ENCODE peak calls at places on chromosomes 16 and 17, in eight cellular contexts. One of them, this sample, is unnamed. For H3K4me1, the result is how much of the 10 kb centered on the place peaks cover.

GRCh38 chr17:36593651-36594316 is 2.1 kb downstream of the DHRS11 start:
- DNase-seq in stomach: no peak
- DNase-seq in transverse colon: peak
- DNase-seq in HepG2: no peak
- DNase-seq in tibial nerve: no peak
- DNase-seq in GM12878: no peak
- DNase-seq in A549: no peak
- DNase-seq in sigmoid colon: no peak
- DNase-seq in this sample: no peak

GRCh38 chr17:38451840-38452529 is 23.7 kb downstream of the ARHGAP23 start:
- DNase-seq in stomach: no peak
- DNase-seq in transverse colon: no peak
- DNase-seq in HepG2: no peak
- DNase-seq in tibial nerve: no peak
- DNase-seq in GM12878: no peak
- DNase-seq in A549: no peak
- DNase-seq in sigmoid colon: no peak
- DNase-seq in this sample: peak

GRCh38 chr16:70418274-70418992 is 20.5 kb downstream of the ST3GAL2 start:
- DNase-seq in stomach: no peak
- DNase-seq in transverse colon: no peak
- DNase-seq in HepG2: no peak
- DNase-seq in tibial nerve: no peak
- DNase-seq in GM12878: no peak
- DNase-seq in A549: no peak
- DNase-seq in sigmoid colon: no peak
- DNase-seq in this sample: no peak

GRCh38 chr17:59607817-59608403 is 11.8 kb upstream of the CLTC start:
- DNase-seq in stomach: no peak
- DNase-seq in transverse colon: no peak
- DNase-seq in HepG2: peak
- DNase-seq in tibial nerve: no peak
- DNase-seq in GM12878: no peak
- DNase-seq in A549: peak
- DNase-seq in sigmoid colon: no peak
- DNase-seq in this sample: no peak

GRCh38 chr16:49856741-49857330 is 924 bp upstream of the ZNF423 start:
- DNase-seq in stomach: peak
- DNase-seq in transverse colon: peak
- DNase-seq in HepG2: peak
- DNase-seq in tibial nerve: peak
- DNase-seq in GM12878: no peak
- DNase-seq in A549: peak
- DNase-seq in sigmoid colon: peak
- DNase-seq in this sample: peak

GRCh38 chr17:65173284-65173793 is 36.2 kb downstream of the RGS9 start:
- DNase-seq in stomach: peak
- DNase-seq in transverse colon: peak
- DNase-seq in HepG2: no peak
- DNase-seq in tibial nerve: no peak
- DNase-seq in GM12878: no peak
- DNase-seq in A549: peak
- DNase-seq in sigmoid colon: no peak
- DNase-seq in this sample: no peak

GRCh38 chr17:6503641-6504195 is 52.6 kb downstream of the PITPNM3 start:
- DNase-seq in stomach: no peak
- DNase-seq in transverse colon: no peak
- DNase-seq in HepG2: no peak
- DNase-seq in tibial nerve: no peak
- DNase-seq in GM12878: no peak
- DNase-seq in A549: no peak
- DNase-seq in sigmoid colon: peak
- DNase-seq in this sample: no peak

GRCh38 chr16:56477096-56477878 is 25.9 kb downstream of the OGFOD1 start:
- DNase-seq in stomach: no peak
- DNase-seq in transverse colon: no peak
- DNase-seq in HepG2: peak
- DNase-seq in tibial nerve: no peak
- DNase-seq in GM12878: no peak
- DNase-seq in A549: peak
- DNase-seq in sigmoid colon: no peak
- DNase-seq in this sample: no peak

GRCh38 chr16:14502932-14503741 is 126.9 kb downstream of the PARN start:
- DNase-seq in stomach: no peak
- DNase-seq in transverse colon: no peak
- DNase-seq in HepG2: no peak
- DNase-seq in tibial nerve: no peak
- DNase-seq in GM12878: peak
- DNase-seq in A549: no peak
- DNase-seq in sigmoid colon: no peak
- DNase-seq in this sample: no peak

GRCh38 chr16:23874613-23875294 is 39.0 kb downstream of the PRKCB start:
- DNase-seq in stomach: no peak
- DNase-seq in transverse colon: no peak
- DNase-seq in HepG2: no peak
- DNase-seq in tibial nerve: no peak
- DNase-seq in GM12878: no peak
- DNase-seq in A549: no peak
- DNase-seq in sigmoid colon: no peak
- DNase-seq in this sample: no peak

GRCh38 chr16:53323924-53324323 is 110.3 kb upstream of the RBL2 start:
- DNase-seq in stomach: no peak
- DNase-seq in transverse colon: no peak
- DNase-seq in HepG2: no peak
- DNase-seq in tibial nerve: no peak
- DNase-seq in GM12878: no peak
- DNase-seq in A549: no peak
- DNase-seq in sigmoid colon: no peak
- DNase-seq in this sample: no peak

GRCh38 chr17:32881054-32881453 is 4.1 kb upstream of the MYO1D start:
- DNase-seq in stomach: no peak
- DNase-seq in transverse colon: no peak
- DNase-seq in HepG2: no peak
- DNase-seq in tibial nerve: no peak
- DNase-seq in GM12878: no peak
- DNase-seq in A549: no peak
- DNase-seq in sigmoid colon: no peak
- DNase-seq in this sample: no peak

GRCh38 chr16:80720759-80721470 is 83.5 kb downstream of the CDYL2 start:
- DNase-seq in stomach: no peak
- DNase-seq in transverse colon: no peak
- DNase-seq in HepG2: no peak
- DNase-seq in tibial nerve: no peak
- DNase-seq in GM12878: no peak
- DNase-seq in A549: no peak
- DNase-seq in sigmoid colon: no peak
- DNase-seq in this sample: no peak

GRCh38 chr16:67648088-67648763 is 3.3 kb downstream of the CARMIL2 start:
- DNase-seq in stomach: no peak
- DNase-seq in transverse colon: no peak
- DNase-seq in HepG2: no peak
- DNase-seq in tibial nerve: no peak
- DNase-seq in GM12878: no peak
- DNase-seq in A549: no peak
- DNase-seq in sigmoid colon: no peak
- DNase-seq in this sample: no peak
- H3K4me1 ChIP-seq in stomach: under half
- H3K4me1 ChIP-seq in transverse colon: under half
- H3K4me1 ChIP-seq in HepG2: under half
- H3K4me1 ChIP-seq in tibial nerve: under half
- H3K4me1 ChIP-seq in GM12878: under half
- H3K4me1 ChIP-seq in A549: under half
- H3K4me1 ChIP-seq in sigmoid colon: under half
- H3K4me1 ChIP-seq in this sample: under half

DNA sequence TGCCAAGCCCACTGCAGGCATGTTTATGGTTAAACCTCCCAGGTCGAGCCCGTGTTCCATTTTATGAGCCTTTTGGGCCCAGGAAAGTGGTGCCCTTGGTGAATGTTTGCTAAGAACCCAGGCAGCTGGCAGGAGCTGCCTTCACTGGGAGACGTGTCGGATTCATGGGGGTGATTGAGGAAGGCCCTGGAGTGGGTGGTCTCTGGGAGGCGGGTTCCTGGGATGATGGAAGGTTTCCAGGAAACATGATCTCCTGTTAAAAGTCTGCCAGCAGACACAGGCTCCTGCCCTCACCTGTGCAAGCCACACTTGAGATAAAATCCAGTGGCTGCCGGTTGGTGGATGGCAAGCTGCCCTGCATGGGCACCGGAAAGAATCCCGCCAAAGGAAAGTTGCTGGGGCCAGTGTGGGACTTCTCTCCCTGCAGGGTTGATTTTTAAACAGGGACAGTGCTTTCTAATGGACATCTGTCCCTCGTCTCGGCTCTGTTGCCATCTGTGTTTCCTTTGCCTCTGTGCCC is 189.0 kb upstream of the CIBAR2 start:
- DNase-seq in stomach: peak
- DNase-seq in transverse colon: no peak
- DNase-seq in HepG2: no peak
- DNase-seq in tibial nerve: no peak
- DNase-seq in GM12878: no peak
- DNase-seq in A549: no peak
- DNase-seq in sigmoid colon: no peak
- DNase-seq in this sample: no peak
- TF ChIP-seq EP300 in stomach: no peak
- TF ChIP-seq EP300 in transverse colon: no peak
- TF ChIP-seq EP300 in HepG2: no peak
- TF ChIP-seq EP300 in tibial nerve: no peak
- TF ChIP-seq EP300 in GM12878: no peak
- TF ChIP-seq EP300 in A549: no peak
- TF ChIP-seq EP300 in sigmoid colon: no peak
- TF ChIP-seq EP300 in this sample: no peak

GRCh38 chr17:74429604-74430384 is 2.1 kb upstream of the GPRC5C start:
- DNase-seq in stomach: peak
- DNase-seq in transverse colon: peak
- DNase-seq in HepG2: peak
- DNase-seq in tibial nerve: no peak
- DNase-seq in GM12878: no peak
- DNase-seq in A549: no peak
- DNase-seq in sigmoid colon: no peak
- DNase-seq in this sample: peak

GRCh38 chr17:74430385-74430705 is 1.5 kb upstream of the GPRC5C start:
- DNase-seq in stomach: no peak
- DNase-seq in transverse colon: no peak
- DNase-seq in HepG2: no peak
- DNase-seq in tibial nerve: no peak
- DNase-seq in GM12878: no peak
- DNase-seq in A549: peak
- DNase-seq in sigmoid colon: no peak
- DNase-seq in this sample: no peak

GRCh38 chr17:74432484-74433391 is 850 bp downstream of the GPRC5C start:
- DNase-seq in stomach: no peak
- DNase-seq in transverse colon: no peak
- DNase-seq in HepG2: no peak
- DNase-seq in tibial nerve: no peak
- DNase-seq in GM12878: no peak
- DNase-seq in A549: no peak
- DNase-seq in sigmoid colon: no peak
- DNase-seq in this sample: peak

GRCh38 chr17:74431568-74432483 is at the start of gene GPRC5C:
- DNase-seq in stomach: peak
- DNase-seq in transverse colon: peak
- DNase-seq in HepG2: peak
- DNase-seq in tibial nerve: peak
- DNase-seq in GM12878: no peak
- DNase-seq in A549: peak
- DNase-seq in sigmoid colon: peak
- DNase-seq in this sample: peak

DNA sequence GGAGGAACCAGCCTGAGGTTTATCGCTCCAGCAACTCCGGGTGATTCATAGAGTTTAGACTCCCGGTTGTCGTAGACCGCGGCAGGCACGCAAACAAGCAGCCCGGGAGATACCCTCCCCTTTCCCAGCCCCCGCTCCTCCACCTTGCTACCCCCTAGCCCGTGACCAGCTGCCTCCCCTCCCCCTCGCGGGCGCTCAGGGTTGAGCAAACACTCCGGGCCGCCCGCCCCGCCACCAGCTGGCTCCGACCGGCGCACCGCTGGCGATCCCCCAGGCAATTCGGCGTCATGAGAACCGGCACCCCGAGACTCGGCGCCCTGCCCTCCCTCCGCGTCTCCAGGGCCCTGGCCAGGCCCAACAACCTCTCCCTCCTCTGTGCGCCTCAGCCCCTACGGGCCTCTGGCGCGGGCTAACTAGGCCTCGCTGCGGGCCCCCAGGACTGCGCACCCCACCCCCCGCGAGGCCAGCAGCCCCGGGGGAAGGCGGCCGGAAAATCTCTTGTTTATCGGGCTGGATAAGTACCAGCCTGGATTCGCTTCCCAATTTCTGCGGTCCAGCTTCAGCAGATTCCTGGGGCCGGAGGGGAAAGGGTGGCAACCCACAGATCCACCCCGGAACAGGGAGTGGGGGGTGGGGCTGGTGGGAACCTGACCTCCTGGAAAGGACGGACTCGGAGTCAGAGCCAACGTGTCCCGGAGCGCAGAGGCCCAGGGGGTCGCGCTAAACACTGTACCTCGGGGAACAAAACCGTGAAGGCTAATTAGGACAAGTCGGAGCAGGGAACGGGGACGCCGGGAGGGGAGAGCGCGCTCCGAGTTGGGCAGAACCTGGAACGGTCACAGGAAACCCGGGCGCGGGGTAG is 951 bp upstream of the GPRC5C start:
- DNase-seq in stomach: peak
- DNase-seq in transverse colon: peak
- DNase-seq in HepG2: peak
- DNase-seq in tibial nerve: peak
- DNase-seq in GM12878: peak
- DNase-seq in A549: peak
- DNase-seq in sigmoid colon: peak
- DNase-seq in this sample: peak
- TF ChIP-seq POLR2A in stomach: peak
- TF ChIP-seq POLR2A in transverse colon: peak
- TF ChIP-seq POLR2A in HepG2: peak
- TF ChIP-seq POLR2A in tibial nerve: peak
- TF ChIP-seq POLR2A in GM12878: no peak
- TF ChIP-seq POLR2A in A549: peak
- TF ChIP-seq POLR2A in sigmoid colon: peak
- TF ChIP-seq POLR2A in this sample: peak

DNA sequence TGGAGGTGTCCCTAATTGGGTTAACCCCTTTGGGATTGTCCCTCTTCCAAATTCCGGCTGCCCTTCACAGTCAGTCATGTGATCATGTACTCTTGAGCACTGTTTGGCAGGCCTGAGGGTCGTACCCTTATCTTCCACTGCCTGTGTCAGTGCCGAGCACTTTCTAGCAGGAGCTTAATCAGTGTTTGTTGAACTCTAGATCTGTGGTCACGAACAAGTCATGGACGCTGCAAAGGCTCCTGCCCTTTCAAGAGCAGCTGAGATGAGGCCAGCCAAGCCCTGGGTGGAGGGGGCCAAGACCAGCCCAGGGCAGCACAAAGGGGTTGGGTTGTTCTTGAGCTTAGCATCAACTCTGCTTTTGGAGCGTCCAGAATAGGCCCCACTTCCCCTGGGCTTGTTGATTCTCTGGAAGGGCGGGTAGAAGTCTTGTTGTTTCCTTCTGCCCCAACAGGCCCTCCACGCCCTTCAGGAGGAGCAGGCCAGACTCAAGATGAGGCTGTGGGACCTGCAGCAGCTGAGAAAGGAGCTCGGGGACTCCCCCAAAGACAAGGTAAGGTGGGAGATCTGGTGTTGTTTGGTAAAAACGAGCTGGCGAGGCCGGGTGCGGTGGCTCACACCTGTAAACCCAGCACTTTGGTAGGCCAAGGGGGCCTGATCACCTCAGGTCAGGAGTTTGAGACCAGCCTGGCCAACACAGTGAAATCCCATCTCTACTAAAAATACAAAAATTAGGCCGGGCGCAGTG is 5.3 kb downstream of the IFI35 start:
- DNase-seq in stomach: no peak
- DNase-seq in transverse colon: no peak
- DNase-seq in HepG2: peak
- DNase-seq in tibial nerve: no peak
- DNase-seq in GM12878: no peak
- DNase-seq in A549: no peak
- DNase-seq in sigmoid colon: no peak
- DNase-seq in this sample: no peak
- H3K4me1 ChIP-seq in stomach: half or more
- H3K4me1 ChIP-seq in transverse colon: half or more
- H3K4me1 ChIP-seq in HepG2: half or more
- H3K4me1 ChIP-seq in tibial nerve: under half
- H3K4me1 ChIP-seq in GM12878: under half
- H3K4me1 ChIP-seq in A549: under half
- H3K4me1 ChIP-seq in sigmoid colon: under half
- H3K4me1 ChIP-seq in this sample: under half